ENCODE peak calls at places on chromosomes 11 and 22, in seven cellular contexts. F is stimulated activated CD8-positive, alpha-beta memory T cell treated with anti-CD3 and anti-CD28 coated beads, Interleukin-12 subunit alpha, Interleukin-12 subunit beta, amount 100 ng/mL, for 1 hour; K is right cardiac atrium; Q is BE2C; M is DMS153; A is heart right ventricle; T is D721Med. D is an unnamed sample.

GRCh38 chr11:122517403-122518379 is 137.8 kb upstream of the UBASH3B start:
- DNase-seq in F (no peak), K (no peak), Q (no peak), M (no peak), A (no peak), T (no peak), D (no peak)

GRCh38 chr11:15119826-15120225 is 5.1 kb downstream of the INSC start:
- DNase-seq in F (no peak), K (no peak), Q (no peak), M (no peak), A (no peak), T (no peak), D (no peak)

GRCh38 chr11:107799245-107799859 is 59.2 kb downstream of the SLC35F2 start:
- DNase-seq in F (peak), K (peak), Q (peak), M (peak), A (peak), T (no peak), D (peak)

GRCh38 chr11:125091247-125091876 is 20.1 kb downstream of the TMEM218 start:
- DNase-seq in F (no peak), K (peak), Q (peak), M (no peak), A (no peak), T (peak), D (peak)

GRCh38 chr22:44409691-44410316 is 88.2 kb downstream of the RTL6 start:
- DNase-seq in F (no peak), K (no peak), Q (no peak), M (no peak), A (no peak), T (no peak), D (no peak)

GRCh38 chr11:75793966-75794365 is 21.0 kb upstream of the UVRAG start:
- DNase-seq in F (no peak), K (no peak), Q (no peak), M (no peak), A (no peak), T (no peak), D (no peak)

GRCh38 chr11:6431861-6432260 is 8.9 kb downstream of the HPX start:
- DNase-seq in F (no peak), K (no peak), Q (peak), M (no peak), A (no peak), T (no peak), D (no peak)

GRCh38 chr22:47848384-47848920 is 1086.0 kb downstream of the TBC1D22A start:
- DNase-seq in F (no peak), K (no peak), Q (no peak), M (no peak), A (no peak), T (no peak), D (no peak)

GRCh38 chr11:36119300-36119699 is 169.9 kb downstream of the COMMD9 start:
- DNase-seq in F (no peak), K (no peak), Q (no peak), M (no peak), A (no peak), T (no peak), D (no peak)

GRCh38 chr11:33448461-33449130 is 191.4 kb downstream of the HIPK3 start:
- DNase-seq in F (no peak), K (no peak), Q (no peak), M (no peak), A (no peak), T (no peak), D (no peak)

GRCh38 chr11:85718991-85719807 is 33.2 kb upstream of the CCDC89 start:
- DNase-seq in F (no peak), K (peak), Q (no peak), M (no peak), A (peak), T (no peak), D (peak)

GRCh38 chr11:36464720-36465119 is 45.4 kb downstream of the TRAF6 start:
- DNase-seq in F (no peak), K (no peak), Q (no peak), M (no peak), A (no peak), T (no peak), D (no peak)

GRCh38 chr11:11810764-11811726 is 30.7 kb upstream of the USP47 start:
- DNase-seq in F (no peak), K (no peak), Q (peak), M (no peak), A (peak), T (no peak), D (no peak)

GRCh38 chr11:117546431-117547160 is 218.9 kb downstream of the CEP164 start:
- DNase-seq in F (no peak), K (no peak), Q (no peak), M (no peak), A (no peak), T (no peak), D (no peak)

GRCh38 chr22:42064629-42065028 is 6.0 kb downstream of the NAGA start:
- DNase-seq in F (no peak), K (no peak), Q (no peak), M (no peak), A (no peak), T (no peak), D (no peak)

D was measured in brain pericyte.